ENCODE peak calls at places on chromosomes 5 and 9, in nine cellular contexts. R, P, H, D, N, J, U, K and C are unnamed samples.

GRCh38 chr9:84669293-84670105 is at the start of gene NTRK2:
- DNase-seq in R (no peak), P (no peak), H (no peak), D (no peak), N (peak), J (no peak), U (no peak), K (peak), C (peak)

GRCh38 chr5:110335361-110336046 is 391.0 kb downstream of the TMEM232 start:
- DNase-seq in R (no peak), P (no peak), H (no peak), D (no peak), N (no peak), J (no peak), U (no peak), K (no peak), C (no peak)

GRCh38 chr9:112110094-112110772 is 64.9 kb downstream of the SUSD1 start:
- DNase-seq in R (no peak), P (no peak), H (no peak), D (no peak), N (no peak), J (no peak), U (peak), K (no peak), C (no peak)

GRCh38 chr9:118000581-118000980 is 296.4 kb downstream of the TLR4 start:
- DNase-seq in R (no peak), P (no peak), H (no peak), D (no peak), N (no peak), J (no peak), U (no peak), K (no peak), C (no peak)

GRCh38 chr5:103602465-103602864 is 39.9 kb upstream of the NUDT12 start:
- DNase-seq in R (no peak), P (no peak), H (no peak), D (no peak), N (no peak), J (no peak), U (no peak), K (no peak), C (no peak)

GRCh38 chr5:110853267-110853666 is 114.5 kb downstream of the SLC25A46 start:
- DNase-seq in R (no peak), P (no peak), H (no peak), D (no peak), N (no peak), J (no peak), U (no peak), K (no peak), C (no peak)

GRCh38 chr9:78189461-78189860 is 46.4 kb upstream of the CEP78 start:
- DNase-seq in R (no peak), P (no peak), H (no peak), D (no peak), N (no peak), J (no peak), U (no peak), K (no peak), C (no peak)

GRCh38 chr5:66247176-66247960 is 103.3 kb downstream of the SREK1 start:
- DNase-seq in R (no peak), P (no peak), H (no peak), D (no peak), N (no peak), J (peak), U (peak), K (no peak), C (no peak)

GRCh38 chr5:139763584-139764249 is 31.9 kb upstream of the PSD2 start:
- DNase-seq in R (no peak), P (no peak), H (no peak), D (no peak), N (no peak), J (no peak), U (no peak), K (no peak), C (no peak)

GRCh38 chr9:106438928-106439327 is 424.0 kb upstream of the ZNF462 start:
- DNase-seq in R (no peak), P (no peak), H (no peak), D (no peak), N (no peak), J (no peak), U (no peak), K (no peak), C (no peak)

GRCh38 chr5:136058972-136059354 is 30.2 kb downstream of the TGFBI start:
- DNase-seq in R (no peak), P (no peak), H (no peak), D (no peak), N (no peak), J (no peak), U (no peak), K (no peak), C (no peak)
- TF ChIP-seq CTCF in R (no peak), P (no peak), H (no peak), D (no peak), N (no peak), J (no peak), U (no peak), K (no peak), C (no peak)

DNA sequence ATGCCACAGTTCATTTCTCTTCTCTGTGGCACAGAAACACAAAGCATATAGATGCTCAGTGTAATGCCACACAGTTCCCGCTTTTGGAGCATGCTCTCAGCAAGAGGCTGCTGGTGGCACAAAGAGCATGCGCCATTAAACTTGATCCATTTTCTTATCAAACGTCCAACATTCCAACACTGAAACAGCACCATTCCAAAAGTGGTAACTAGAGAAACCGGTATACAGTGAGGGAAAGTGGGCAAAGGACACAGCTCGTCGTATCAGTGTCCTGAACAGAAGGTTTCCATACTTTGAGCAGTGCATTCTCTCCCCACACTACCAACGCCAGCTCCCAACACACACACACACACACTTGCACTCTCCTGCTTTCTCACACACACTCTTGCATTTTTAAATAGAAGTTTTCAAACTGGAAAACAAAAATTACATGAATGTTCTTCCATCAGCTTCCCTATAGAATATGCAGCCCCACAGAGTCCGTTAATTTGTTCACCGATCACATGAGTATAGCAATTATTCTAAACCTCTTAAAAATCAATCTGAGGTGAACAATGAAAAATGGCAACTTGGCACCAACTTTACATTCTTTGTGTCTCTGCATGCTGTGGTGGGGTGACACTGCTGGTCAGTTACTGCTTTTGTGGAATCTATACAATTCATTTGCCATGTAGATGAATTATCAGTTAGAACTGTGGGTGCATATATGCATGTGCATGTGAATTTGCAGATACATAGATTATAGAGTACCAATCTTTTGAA is 5.8 kb downstream of the NFIB start:
- DNase-seq in R (no peak), P (no peak), H (no peak), D (peak), N (peak), J (no peak), U (no peak), K (peak), C (no peak)
- H3K4me3 ChIP-seq in R (no peak), P (no peak), H (no peak), D (no peak), N (peak), J (no peak), U (peak), K (no peak), C (no peak)

DNA sequence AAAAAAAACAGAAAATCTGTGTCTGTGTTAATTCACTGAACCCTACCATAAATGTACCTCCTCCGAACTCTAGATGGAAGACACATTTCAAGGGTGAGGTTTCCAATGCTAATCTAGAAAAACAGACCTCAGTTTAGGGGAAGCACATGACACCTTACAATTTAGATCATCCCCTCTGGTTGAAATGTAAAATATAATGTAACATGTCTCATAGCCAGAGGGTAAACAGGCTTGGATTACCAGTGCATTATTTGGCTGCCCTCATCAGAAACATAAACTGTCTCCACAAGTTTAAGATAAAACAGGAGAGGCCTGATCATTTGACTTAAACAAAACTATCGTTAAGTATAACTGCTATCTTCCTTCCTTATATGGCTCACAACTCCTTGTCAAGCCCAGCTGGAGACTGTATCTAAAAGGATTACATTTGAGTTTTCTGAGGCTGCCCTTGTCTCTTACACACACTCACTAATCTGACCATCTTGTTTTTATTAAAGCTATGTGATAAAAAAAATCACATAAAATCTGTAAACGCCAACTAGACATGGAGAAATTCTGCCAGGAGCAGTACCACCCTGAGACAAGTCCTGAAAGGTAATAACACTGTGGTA is 105.7 kb downstream of the LURAP1L start:
- DNase-seq in R (no peak), P (no peak), H (no peak), D (no peak), N (no peak), J (no peak), U (no peak), K (no peak), C (no peak)
- TF ChIP-seq POLR2A in R (no peak), P (no peak), H (no peak), D (no peak), N (no peak), J (no peak), U (no peak), K (no peak), C (no peak)

GRCh38 chr5:135062216-135063055 is 28.4 kb upstream of the PITX1 start:
- DNase-seq in R (peak), P (no peak), H (no peak), D (no peak), N (no peak), J (no peak), U (no peak), K (no peak), C (no peak)
- TF ChIP-seq CTCF in R (no peak), P (no peak), H (no peak), D (no peak), N (no peak), J (no peak), U (no peak), K (no peak), C (no peak)